ENCODE peak calls at places on chromosomes 1 and 21, in nine cellular contexts. A is OCI-M1; T is SK-N-DZ; E is thoracic aorta; B is activated effector memory CD4-positive, alpha-beta T cell treated with anti-CD3 and anti-CD28 coated beads, Interleukin-2, amount 50 U/mL, for 16 hours; Q is amygdala; G is ELR; U is kidney tubule cell; V is substantia nigra. X is an unnamed sample.

GRCh38 chr1:171258943-171259342 is 10.6 kb downstream of the FMO1 start:
- DNase-seq in U (no peak), E (no peak), B (no peak), V (no peak), A (no peak), G (no peak), Q (no peak), T (no peak), X (no peak)

GRCh38 chr1:164608651-164609057 is 49.7 kb downstream of the PBX1 start:
- DNase-seq in T (no peak), Q (no peak), U (peak), G (no peak), B (no peak), A (no peak), E (no peak), V (no peak), X (peak)

GRCh38 chr1:11052839-11053757 is 6.1 kb upstream of the MASP2 start:
- DNase-seq in U (no peak), Q (no peak), T (peak), V (no peak), B (no peak), E (no peak), A (no peak), G (peak), X (no peak)

GRCh38 chr1:115924730-115925129 is 51.6 kb upstream of the SLC22A15 start:
- DNase-seq in T (no peak), E (no peak), V (no peak), G (no peak), A (no peak), B (no peak), U (peak), Q (no peak), X (no peak)

GRCh38 chr21:32886339-32886738 is 114.8 kb upstream of the PAXBP1 start:
- DNase-seq in G (peak), Q (no peak), V (no peak), U (no peak), T (no peak), A (peak), B (peak), E (no peak), X (no peak)

GRCh38 chr1:220007438-220007837 is 38.9 kb downstream of the EPRS1 start:
- DNase-seq in U (peak), T (no peak), A (no peak), E (no peak), V (no peak), B (no peak), Q (no peak), G (peak), X (peak)

GRCh38 chr21:8991968-8992621 is 1529.3 kb upstream of the TPTE start:
- DNase-seq in G (no peak), T (no peak), U (peak), A (no peak), B (no peak), E (no peak), Q (no peak), V (no peak), X (no peak)

GRCh38 chr1:151145158-151146071 is 1.0 kb downstream of the SEMA6C start:
- DNase-seq in E (no peak), U (no peak), Q (no peak), T (peak), G (peak), A (no peak), V (no peak), B (no peak), X (no peak)

GRCh38 chr1:2115008-2115921 is 65.1 kb downstream of the PRKCZ start:
- DNase-seq in A (no peak), V (no peak), B (no peak), T (no peak), U (no peak), E (no peak), Q (no peak), G (no peak), X (no peak)

GRCh38 chr1:32508751-32509140 is 30.5 kb upstream of the ZBTB8A start:
- DNase-seq in U (no peak), V (no peak), G (peak), A (no peak), B (no peak), T (no peak), E (no peak), Q (no peak), X (peak)

GRCh38 chr1:244361764-244362473 is 89.8 kb downstream of the ADSS2 start:
- DNase-seq in B (no peak), V (no peak), Q (no peak), U (peak), T (no peak), G (peak), E (no peak), A (no peak), X (peak)

GRCh38 chr1:13699936-13700520 is at the start of gene PRDM2:
- DNase-seq in A (peak), U (peak), E (no peak), G (peak), T (no peak), B (peak), Q (peak), V (no peak), X (peak)

GRCh38 chr1:156847591-156848460 is 11.1 kb downstream of the INSRR start:
- DNase-seq in Q (no peak), T (no peak), E (no peak), B (no peak), U (no peak), A (no peak), G (no peak), V (no peak), X (no peak)

GRCh38 chr1:91537281-91538069 is 36.8 kb downstream of the CDC7 start:
- DNase-seq in E (no peak), G (peak), T (no peak), Q (no peak), B (no peak), U (peak), A (no peak), V (no peak), X (peak)

GRCh38 chr21:31929548-31929947 is 56.7 kb downstream of the HUNK start:
- DNase-seq in U (no peak), A (no peak), Q (no peak), E (no peak), T (no peak), G (no peak), V (no peak), B (no peak), X (no peak)

GRCh38 chr1:117828206-117828605 is 101.2 kb downstream of the GDAP2 start:
- DNase-seq in T (no peak), V (no peak), E (peak), B (no peak), Q (no peak), U (no peak), A (no peak), G (peak), X (peak)

GRCh38 chr1:84834419-84835064 is 58.5 kb downstream of the LPAR3 start:
- DNase-seq in U (peak), B (no peak), V (no peak), T (no peak), Q (no peak), E (no peak), G (peak), A (no peak), X (peak)

GRCh38 chr1:208160259-208160819 is 83.8 kb downstream of the PLXNA2 start:
- DNase-seq in T (no peak), U (no peak), B (no peak), E (no peak), V (no peak), Q (no peak), G (no peak), A (no peak), X (no peak)

GRCh38 chr1:234409328-234409727 is 36.1 kb downstream of the COA6 start:
- DNase-seq in Q (no peak), E (no peak), V (no peak), U (no peak), B (no peak), G (no peak), A (peak), T (peak), X (peak)

GRCh38 chr1:170698711-170699275 is 34.9 kb downstream of the PRRX1 start:
- DNase-seq in T (no peak), G (no peak), B (no peak), Q (no peak), A (no peak), V (no peak), E (no peak), U (no peak), X (peak)

X was measured in IMR-90.